ENCODE peak calls at places on chromosomes 2 and 18, in six cellular contexts. One of them, this sample, is unnamed.

GRCh38 chr18:12625242-12625641 is 32.7 kb downstream of the SPIRE1 start:
- DNase-seq in Peyer's patch: no peak
- DNase-seq in AG04450: no peak
- DNase-seq in GM20000: no peak
- DNase-seq in astrocyte: no peak
- DNase-seq in glutamatergic neuron: no peak
- DNase-seq in this sample: no peak

GRCh38 chr2:105522645-105523044 is 123.8 kb upstream of the FHL2 start:
- DNase-seq in astrocyte: no peak
- DNase-seq in AG04450: no peak
- DNase-seq in glutamatergic neuron: no peak
- DNase-seq in Peyer's patch: no peak
- DNase-seq in GM20000: no peak
- DNase-seq in this sample: no peak

GRCh38 chr2:239398536-239398935 is 2.3 kb downstream of the HDAC4 start:
- DNase-seq in GM20000: no peak
- DNase-seq in astrocyte: no peak
- DNase-seq in glutamatergic neuron: peak
- DNase-seq in Peyer's patch: peak
- DNase-seq in AG04450: no peak
- DNase-seq in this sample: no peak

GRCh38 chr2:55965276-55965675 is 41.7 kb upstream of the EFEMP1 start:
- DNase-seq in astrocyte: no peak
- DNase-seq in glutamatergic neuron: no peak
- DNase-seq in Peyer's patch: no peak
- DNase-seq in GM20000: no peak
- DNase-seq in AG04450: no peak
- DNase-seq in this sample: no peak

GRCh38 chr2:130759906-130760753 is 4.8 kb downstream of the AMER3 start:
- DNase-seq in GM20000: no peak
- DNase-seq in astrocyte: no peak
- DNase-seq in AG04450: no peak
- DNase-seq in Peyer's patch: no peak
- DNase-seq in glutamatergic neuron: no peak
- DNase-seq in this sample: no peak

GRCh38 chr2:51490576-51491234 is 458.8 kb upstream of the NRXN1 start:
- DNase-seq in astrocyte: peak
- DNase-seq in GM20000: no peak
- DNase-seq in glutamatergic neuron: no peak
- DNase-seq in AG04450: no peak
- DNase-seq in Peyer's patch: no peak
- DNase-seq in this sample: no peak

GRCh38 chr2:10223932-10224720 is 78.6 kb upstream of the HPCAL1 start:
- DNase-seq in AG04450: no peak
- DNase-seq in Peyer's patch: no peak
- DNase-seq in GM20000: no peak
- DNase-seq in glutamatergic neuron: no peak
- DNase-seq in astrocyte: no peak
- DNase-seq in this sample: no peak

GRCh38 chr2:113842919-113843736 is 46.8 kb upstream of the ACTR3 start:
- DNase-seq in Peyer's patch: no peak
- DNase-seq in astrocyte: peak
- DNase-seq in GM20000: no peak
- DNase-seq in AG04450: no peak
- DNase-seq in glutamatergic neuron: no peak
- DNase-seq in this sample: no peak

GRCh38 chr2:203994735-203995134 is 58.2 kb downstream of the ICOS start:
- DNase-seq in Peyer's patch: no peak
- DNase-seq in glutamatergic neuron: no peak
- DNase-seq in astrocyte: no peak
- DNase-seq in GM20000: no peak
- DNase-seq in AG04450: no peak
- DNase-seq in this sample: no peak

GRCh38 chr18:7642491-7642890 is 75.4 kb downstream of the PTPRM start:
- DNase-seq in astrocyte: no peak
- DNase-seq in GM20000: no peak
- DNase-seq in glutamatergic neuron: no peak
- DNase-seq in AG04450: no peak
- DNase-seq in Peyer's patch: no peak
- DNase-seq in this sample: no peak

GRCh38 chr2:58852243-58852642 is 611.1 kb upstream of the FANCL start:
- DNase-seq in GM20000: no peak
- DNase-seq in AG04450: no peak
- DNase-seq in astrocyte: no peak
- DNase-seq in Peyer's patch: no peak
- DNase-seq in glutamatergic neuron: no peak
- DNase-seq in this sample: no peak

GRCh38 chr2:219054956-219055903 is 5.5 kb downstream of the IHH start:
- DNase-seq in astrocyte: no peak
- DNase-seq in GM20000: no peak
- DNase-seq in glutamatergic neuron: no peak
- DNase-seq in Peyer's patch: no peak
- DNase-seq in AG04450: no peak
- DNase-seq in this sample: no peak

GRCh38 chr2:108820439-108820838 is 33.9 kb downstream of the CCDC138 start:
- DNase-seq in glutamatergic neuron: no peak
- DNase-seq in AG04450: no peak
- DNase-seq in Peyer's patch: no peak
- DNase-seq in astrocyte: no peak
- DNase-seq in GM20000: no peak
- DNase-seq in this sample: no peak

GRCh38 chr2:233965032-233965614 is 48.0 kb downstream of the TRPM8 start:
- DNase-seq in glutamatergic neuron: peak
- DNase-seq in GM20000: no peak
- DNase-seq in AG04450: no peak
- DNase-seq in Peyer's patch: no peak
- DNase-seq in astrocyte: peak
- DNase-seq in this sample: no peak

GRCh38 chr18:13611616-13612110 is 114.7 kb downstream of the FAM210A start:
- DNase-seq in glutamatergic neuron: no peak
- DNase-seq in astrocyte: peak
- DNase-seq in Peyer's patch: peak
- DNase-seq in AG04450: no peak
- DNase-seq in GM20000: no peak
- DNase-seq in this sample: no peak

GRCh38 chr2:36618381-36618780 is 20.4 kb upstream of the FEZ2 start:
- DNase-seq in AG04450: peak
- DNase-seq in Peyer's patch: no peak
- DNase-seq in glutamatergic neuron: peak
- DNase-seq in astrocyte: peak
- DNase-seq in GM20000: peak
- DNase-seq in this sample: no peak

GRCh38 chr18:49572935-49573334 is 11.1 kb downstream of the LIPG start:
- DNase-seq in glutamatergic neuron: peak
- DNase-seq in AG04450: no peak
- DNase-seq in GM20000: no peak
- DNase-seq in Peyer's patch: no peak
- DNase-seq in astrocyte: no peak
- DNase-seq in this sample: no peak

GRCh38 chr2:226002438-226002837 is 602.9 kb downstream of the NYAP2 start:
- DNase-seq in glutamatergic neuron: no peak
- DNase-seq in GM20000: no peak
- DNase-seq in astrocyte: peak
- DNase-seq in AG04450: no peak
- DNase-seq in Peyer's patch: no peak
- DNase-seq in this sample: peak

GRCh38 chr2:85265304-85265703 is 62.5 kb downstream of the TGOLN2 start:
- DNase-seq in GM20000: no peak
- DNase-seq in AG04450: no peak
- DNase-seq in glutamatergic neuron: no peak
- DNase-seq in astrocyte: no peak
- DNase-seq in Peyer's patch: no peak
- DNase-seq in this sample: no peak

GRCh38 chr2:158391876-158392275 is 64.7 kb downstream of the CCDC148 start:
- DNase-seq in Peyer's patch: no peak
- DNase-seq in AG04450: no peak
- DNase-seq in glutamatergic neuron: no peak
- DNase-seq in GM20000: peak
- DNase-seq in astrocyte: peak
- DNase-seq in this sample: no peak

GRCh38 chr2:233040174-233040530 is 7.7 kb downstream of the NEU2 start:
- DNase-seq in Peyer's patch: no peak
- DNase-seq in AG04450: no peak
- DNase-seq in astrocyte: no peak
- DNase-seq in GM20000: no peak
- DNase-seq in glutamatergic neuron: no peak
- DNase-seq in this sample: no peak

GRCh38 chr2:37648316-37649011 is 23.0 kb downstream of the CDC42EP3 start:
- DNase-seq in astrocyte: no peak
- DNase-seq in Peyer's patch: peak
- DNase-seq in glutamatergic neuron: peak
- DNase-seq in AG04450: no peak
- DNase-seq in GM20000: no peak
- DNase-seq in this sample: no peak
- TF ChIP-seq CTCF in astrocyte: no peak
- TF ChIP-seq CTCF in Peyer's patch: peak
- TF ChIP-seq CTCF in glutamatergic neuron: no peak
- TF ChIP-seq CTCF in AG04450: peak
- TF ChIP-seq CTCF in GM20000: peak
- TF ChIP-seq CTCF in this sample: peak

GRCh38 chr2:64626963-64627760 is 26.6 kb downstream of the SERTAD2 start:
- DNase-seq in Peyer's patch: peak
- DNase-seq in AG04450: no peak
- DNase-seq in GM20000: no peak
- DNase-seq in astrocyte: no peak
- DNase-seq in glutamatergic neuron: peak
- DNase-seq in this sample: no peak

GRCh38 chr2:64624108-64624610 is 29.6 kb downstream of the SERTAD2 start:
- DNase-seq in Peyer's patch: peak
- DNase-seq in astrocyte: no peak
- DNase-seq in AG04450: no peak
- DNase-seq in GM20000: no peak
- DNase-seq in glutamatergic neuron: no peak
- DNase-seq in this sample: no peak

GRCh38 chr2:64626146-64626809 is 27.4 kb downstream of the SERTAD2 start:
- DNase-seq in glutamatergic neuron: no peak
- DNase-seq in astrocyte: no peak
- DNase-seq in GM20000: no peak
- DNase-seq in Peyer's patch: peak
- DNase-seq in AG04450: no peak
- DNase-seq in this sample: no peak

GRCh38 chr2:64624862-64625261 is 28.9 kb downstream of the SERTAD2 start:
- DNase-seq in GM20000: no peak
- DNase-seq in astrocyte: no peak
- DNase-seq in glutamatergic neuron: no peak
- DNase-seq in Peyer's patch: peak
- DNase-seq in AG04450: no peak
- DNase-seq in this sample: no peak

DNA sequence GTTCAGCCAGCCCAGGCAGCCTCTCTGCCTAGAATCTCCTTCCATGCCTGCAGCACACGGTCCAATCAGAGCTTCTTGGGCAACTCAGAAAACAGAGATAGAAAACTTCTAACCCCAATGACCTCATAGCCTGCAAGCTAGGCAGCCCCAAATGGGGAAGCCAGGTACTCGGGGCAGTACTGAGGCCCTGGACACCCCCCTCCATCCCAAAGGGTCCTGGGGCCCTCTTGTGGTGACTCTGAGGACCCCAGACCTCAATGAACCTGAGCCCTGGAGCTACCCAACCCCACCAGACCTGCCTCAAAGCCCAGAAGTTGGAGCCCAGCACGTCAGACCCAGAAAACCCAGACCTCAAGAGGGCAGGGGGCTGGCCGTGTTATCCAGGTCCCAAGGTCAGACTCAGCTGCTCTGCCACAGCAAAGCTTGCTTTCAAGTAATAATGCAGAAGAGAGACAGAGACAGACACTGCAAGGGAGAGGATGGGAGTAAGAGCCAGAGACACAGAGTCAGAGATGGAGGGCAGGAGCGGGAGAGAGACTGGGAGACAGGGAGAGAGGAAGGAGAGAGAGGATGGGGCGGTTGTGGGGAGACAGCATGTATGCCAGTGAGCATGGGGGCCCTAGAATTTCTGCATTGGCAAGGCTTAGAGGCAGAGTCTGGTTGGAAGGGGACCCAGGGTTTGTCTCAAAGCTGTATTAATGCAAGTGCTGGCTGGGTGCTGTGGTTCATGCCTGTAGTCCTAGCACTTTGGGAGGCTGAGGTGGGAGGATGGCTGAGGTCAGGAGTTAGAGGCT is 28.2 kb downstream of the SERTAD2 start:
- DNase-seq in GM20000: no peak
- DNase-seq in AG04450: no peak
- DNase-seq in glutamatergic neuron: no peak
- DNase-seq in astrocyte: no peak
- DNase-seq in Peyer's patch: peak
- DNase-seq in this sample: no peak
- TF ChIP-seq CTCF in GM20000: no peak
- TF ChIP-seq CTCF in AG04450: no peak
- TF ChIP-seq CTCF in glutamatergic neuron: no peak
- TF ChIP-seq CTCF in astrocyte: no peak
- TF ChIP-seq CTCF in Peyer's patch: no peak
- TF ChIP-seq CTCF in this sample: no peak

DNA sequence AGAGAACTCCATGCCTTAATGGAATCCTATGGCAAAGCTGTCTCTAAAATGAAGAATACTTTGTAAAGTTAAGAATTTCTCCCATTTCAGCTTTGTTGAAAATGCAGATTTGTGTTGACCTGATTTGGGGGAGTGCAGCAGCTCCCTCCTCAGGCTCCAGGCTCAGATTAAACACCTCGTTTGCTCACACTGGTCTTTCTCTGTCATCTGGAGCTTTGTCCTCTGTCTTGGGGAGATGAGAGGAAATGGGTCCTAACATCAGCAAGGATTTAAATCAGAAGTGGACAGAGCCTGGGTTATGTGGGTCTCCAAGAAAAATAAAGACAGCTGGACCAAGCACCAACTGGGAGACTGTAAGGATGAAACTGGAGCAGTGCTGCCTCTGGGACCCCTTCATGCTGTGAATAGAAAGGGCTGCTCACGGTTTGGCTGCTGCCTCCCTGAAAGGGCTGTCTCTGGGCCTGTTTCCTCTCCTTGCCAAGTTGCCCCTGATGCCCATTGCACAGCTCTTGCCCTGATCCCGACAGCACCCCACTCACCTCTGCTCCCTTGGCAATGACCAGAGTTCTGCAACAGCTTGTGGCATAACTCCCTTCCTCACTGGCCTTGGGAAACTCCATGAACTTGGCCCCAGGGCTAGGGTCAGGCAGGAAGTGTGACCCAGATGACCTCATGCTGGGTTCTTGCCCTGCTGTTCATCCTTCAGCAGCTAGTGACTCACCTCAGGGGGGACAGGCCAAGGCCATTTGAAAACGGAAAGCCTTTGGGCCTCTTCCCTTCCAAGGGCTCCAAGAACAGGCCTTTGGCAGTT is 197.2 kb downstream of the CYP26B1 start:
- DNase-seq in Peyer's patch: no peak
- DNase-seq in GM20000: no peak
- DNase-seq in glutamatergic neuron: no peak
- DNase-seq in astrocyte: no peak
- DNase-seq in AG04450: no peak
- DNase-seq in this sample: no peak
- TF ChIP-seq CTCF in Peyer's patch: no peak
- TF ChIP-seq CTCF in GM20000: no peak
- TF ChIP-seq CTCF in glutamatergic neuron: no peak
- TF ChIP-seq CTCF in astrocyte: no peak
- TF ChIP-seq CTCF in AG04450: no peak
- TF ChIP-seq CTCF in this sample: no peak

DNA sequence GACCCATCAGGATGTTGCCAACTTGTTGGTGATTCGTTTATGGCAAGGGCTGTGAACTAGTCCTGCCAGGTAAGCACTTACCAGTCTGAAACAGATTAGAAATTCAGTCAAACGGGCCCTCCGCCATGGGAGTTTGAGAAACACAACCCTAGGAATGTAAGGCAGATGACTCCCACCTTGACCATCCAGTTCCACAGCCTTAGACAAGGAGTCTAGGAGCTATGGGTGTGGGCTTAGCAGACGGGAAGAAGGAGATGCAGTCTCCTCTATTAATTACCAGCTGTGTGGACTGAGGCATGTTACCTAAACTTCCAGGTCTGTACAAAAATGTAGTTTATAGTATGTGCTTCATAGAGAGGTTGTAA is 319.4 kb upstream of the NCKAP5 start:
- DNase-seq in Peyer's patch: no peak
- DNase-seq in astrocyte: no peak
- DNase-seq in glutamatergic neuron: no peak
- DNase-seq in AG04450: no peak
- DNase-seq in GM20000: no peak
- DNase-seq in this sample: no peak
- TF ChIP-seq CTCF in Peyer's patch: no peak
- TF ChIP-seq CTCF in astrocyte: no peak
- TF ChIP-seq CTCF in glutamatergic neuron: no peak
- TF ChIP-seq CTCF in AG04450: no peak
- TF ChIP-seq CTCF in GM20000: no peak
- TF ChIP-seq CTCF in this sample: no peak